ENCODE peak calls at places on chromosomes 1 and 21, in ten cellular contexts. One of them, this sample, is unnamed.

GRCh38 chr21:34524671-34525601 is 12.9 kb upstream of the KCNE1 start:
- DNase-seq in HFF-Myc: no peak
- DNase-seq in Caki2: no peak
- DNase-seq in T-helper 2 cell: no peak
- DNase-seq in GM23248: peak; percentile 83
- DNase-seq in stimulated activated naive CD8-positive, alpha-beta T cell treated with anti-CD3 and anti-CD28 coated beads, Interleukin-15, Interleukin-2, amounts not matched to agents 100 U/mL and 50 U/mL, for 24 hours: no peak
- DNase-seq in endothelial cell: no peak
- DNase-seq in NCI-H1105 treated with DMSO at 0.1 percent for 48 hours: no peak
- DNase-seq in iris pigment epithelial cell: peak; percentile 68
- DNase-seq in T-helper 1 cell: no peak
- DNase-seq in this sample: no peak

GRCh38 chr1:193110864-193111263 is 5.7 kb upstream of the GLRX2 start:
- DNase-seq in HFF-Myc: no peak
- DNase-seq in Caki2: no peak
- DNase-seq in T-helper 2 cell: no peak
- DNase-seq in GM23248: no peak
- DNase-seq in stimulated activated naive CD8-positive, alpha-beta T cell treated with anti-CD3 and anti-CD28 coated beads, Interleukin-15, Interleukin-2, amounts not matched to agents 100 U/mL and 50 U/mL, for 24 hours: no peak
- DNase-seq in endothelial cell: no peak
- DNase-seq in NCI-H1105 treated with DMSO at 0.1 percent for 48 hours: no peak
- DNase-seq in iris pigment epithelial cell: no peak
- DNase-seq in T-helper 1 cell: no peak
- DNase-seq in this sample: no peak

GRCh38 chr1:184315254-184315653 is 71.6 kb upstream of the C1orf21 start:
- DNase-seq in HFF-Myc: no peak
- DNase-seq in Caki2: no peak
- DNase-seq in T-helper 2 cell: no peak
- DNase-seq in GM23248: peak; percentile 75
- DNase-seq in stimulated activated naive CD8-positive, alpha-beta T cell treated with anti-CD3 and anti-CD28 coated beads, Interleukin-15, Interleukin-2, amounts not matched to agents 100 U/mL and 50 U/mL, for 24 hours: no peak
- DNase-seq in endothelial cell: no peak
- DNase-seq in NCI-H1105 treated with DMSO at 0.1 percent for 48 hours: no peak
- DNase-seq in iris pigment epithelial cell: peak; percentile 35
- DNase-seq in T-helper 1 cell: no peak
- DNase-seq in this sample: no peak

GRCh38 chr1:234109840-234110239 is 205.4 kb downstream of the SLC35F3 start:
- DNase-seq in HFF-Myc: no peak
- DNase-seq in Caki2: no peak
- DNase-seq in T-helper 2 cell: no peak
- DNase-seq in GM23248: no peak
- DNase-seq in stimulated activated naive CD8-positive, alpha-beta T cell treated with anti-CD3 and anti-CD28 coated beads, Interleukin-15, Interleukin-2, amounts not matched to agents 100 U/mL and 50 U/mL, for 24 hours: no peak
- DNase-seq in endothelial cell: no peak
- DNase-seq in NCI-H1105 treated with DMSO at 0.1 percent for 48 hours: no peak
- DNase-seq in iris pigment epithelial cell: no peak
- DNase-seq in T-helper 1 cell: no peak
- DNase-seq in this sample: no peak

GRCh38 chr1:56531624-56532358 is 47.6 kb downstream of the PLPP3 start:
- DNase-seq in HFF-Myc: no peak
- DNase-seq in Caki2: no peak
- DNase-seq in T-helper 2 cell: no peak
- DNase-seq in GM23248: no peak
- DNase-seq in stimulated activated naive CD8-positive, alpha-beta T cell treated with anti-CD3 and anti-CD28 coated beads, Interleukin-15, Interleukin-2, amounts not matched to agents 100 U/mL and 50 U/mL, for 24 hours: no peak
- DNase-seq in endothelial cell: no peak
- DNase-seq in NCI-H1105 treated with DMSO at 0.1 percent for 48 hours: no peak
- DNase-seq in iris pigment epithelial cell: no peak
- DNase-seq in T-helper 1 cell: no peak
- DNase-seq in this sample: no peak

GRCh38 chr1:118116401-118116800 is 68.6 kb downstream of the SPAG17 start:
- DNase-seq in HFF-Myc: peak; percentile 70
- DNase-seq in Caki2: no peak
- DNase-seq in T-helper 2 cell: no peak
- DNase-seq in GM23248: peak; percentile 84
- DNase-seq in stimulated activated naive CD8-positive, alpha-beta T cell treated with anti-CD3 and anti-CD28 coated beads, Interleukin-15, Interleukin-2, amounts not matched to agents 100 U/mL and 50 U/mL, for 24 hours: no peak
- DNase-seq in endothelial cell: no peak
- DNase-seq in NCI-H1105 treated with DMSO at 0.1 percent for 48 hours: no peak
- DNase-seq in iris pigment epithelial cell: no peak
- DNase-seq in T-helper 1 cell: no peak
- DNase-seq in this sample: no peak

GRCh38 chr21:15164678-15165303 is 100.0 kb upstream of the NRIP1 start:
- DNase-seq in HFF-Myc: no peak
- DNase-seq in Caki2: no peak
- DNase-seq in T-helper 2 cell: no peak
- DNase-seq in GM23248: peak; percentile 2
- DNase-seq in stimulated activated naive CD8-positive, alpha-beta T cell treated with anti-CD3 and anti-CD28 coated beads, Interleukin-15, Interleukin-2, amounts not matched to agents 100 U/mL and 50 U/mL, for 24 hours: no peak
- DNase-seq in endothelial cell: no peak
- DNase-seq in NCI-H1105 treated with DMSO at 0.1 percent for 48 hours: peak; percentile 10
- DNase-seq in iris pigment epithelial cell: no peak
- DNase-seq in T-helper 1 cell: no peak
- DNase-seq in this sample: no peak

GRCh38 chr1:155320661-155321576 is at the start of gene RUSC1:
- DNase-seq in HFF-Myc: no peak
- DNase-seq in Caki2: no peak
- DNase-seq in T-helper 2 cell: peak; percentile 65
- DNase-seq in GM23248: peak; percentile 83
- DNase-seq in stimulated activated naive CD8-positive, alpha-beta T cell treated with anti-CD3 and anti-CD28 coated beads, Interleukin-15, Interleukin-2, amounts not matched to agents 100 U/mL and 50 U/mL, for 24 hours: peak; percentile 82
- DNase-seq in endothelial cell: peak; percentile 63
- DNase-seq in NCI-H1105 treated with DMSO at 0.1 percent for 48 hours: peak; percentile 88
- DNase-seq in iris pigment epithelial cell: peak; percentile 62
- DNase-seq in T-helper 1 cell: peak; percentile 53
- DNase-seq in this sample: no peak

This sample was measured in type B pancreatic cell.